ENCODE peak calls at places on chromosomes 2 and 18, in four cellular contexts. N, Z, S and L are unnamed samples.

GRCh38 chr18:22551536-22552151 is 133.9 kb upstream of the CTAGE1 start:
- DNase-seq in N (peak), Z (no peak), S (no peak), L (no peak)

GRCh38 chr2:120736202-120736954 is 710 bp downstream of the GLI2 start:
- DNase-seq in N (no peak), Z (no peak), S (no peak), L (no peak)

GRCh38 chr2:145994910-145995309 is 1475.0 kb upstream of the ZEB2 start:
- DNase-seq in N (no peak), Z (no peak), S (no peak), L (no peak)

GRCh38 chr18:6741290-6741689 is 11.8 kb downstream of the ARHGAP28 start:
- DNase-seq in N (no peak), Z (no peak), S (peak), L (no peak)

GRCh38 chr2:85704800-85705679 is 10.9 kb downstream of the GNLY start:
- DNase-seq in N (no peak), Z (no peak), S (no peak), L (peak)

GRCh38 chr2:231611273-231612198 is 18.9 kb downstream of the TEX44 start:
- DNase-seq in N (peak), Z (no peak), S (peak), L (no peak)

GRCh38 chr2:217149087-217149660 is 289.3 kb upstream of the TNP1 start:
- DNase-seq in N (no peak), Z (no peak), S (no peak), L (no peak)

GRCh38 chr2:195575879-195576391 is 81.1 kb upstream of the SLC39A10 start:
- DNase-seq in N (peak), Z (no peak), S (no peak), L (no peak)

GRCh38 chr2:215790548-215791421 is 222.6 kb downstream of the MREG start:
- DNase-seq in N (no peak), Z (no peak), S (no peak), L (no peak)

GRCh38 chr2:170660406-170660805 is 54.7 kb upstream of the SP5 start:
- DNase-seq in N (no peak), Z (no peak), S (no peak), L (no peak)

GRCh38 chr2:128369626-128370467 is 51.2 kb upstream of the HS6ST1 start:
- DNase-seq in N (no peak), Z (no peak), S (no peak), L (no peak)

GRCh38 chr2:30736461-30737325 is 70.6 kb downstream of the CAPN13 start:
- DNase-seq in N (no peak), Z (no peak), S (no peak), L (no peak)

GRCh38 chr2:190379249-190379964 is 28.7 kb upstream of the MFSD6 start:
- DNase-seq in N (no peak), Z (no peak), S (peak), L (no peak)

GRCh38 chr18:37965572-37965970 is 400.0 kb upstream of the CELF4 start:
- DNase-seq in N (no peak), Z (no peak), S (no peak), L (no peak)

GRCh38 chr2:38740851-38741541 is 10.2 kb downstream of the SRSF7 start:
- DNase-seq in N (no peak), Z (no peak), S (peak), L (no peak)

GRCh38 chr2:176483481-176483880 is 214.2 kb downstream of the MTX2 start:
- DNase-seq in N (no peak), Z (no peak), S (no peak), L (no peak)

GRCh38 chr2:42249887-42250286 is 80.7 kb downstream of the EML4 start:
- DNase-seq in N (no peak), Z (no peak), S (no peak), L (no peak)

GRCh38 chr2:133062946-133063345 is 392.9 kb upstream of the LYPD1 start:
- DNase-seq in N (no peak), Z (no peak), S (no peak), L (no peak)

GRCh38 chr2:133062174-133062573 is 392.2 kb upstream of the LYPD1 start:
- DNase-seq in N (no peak), Z (no peak), S (no peak), L (no peak)

DNA sequence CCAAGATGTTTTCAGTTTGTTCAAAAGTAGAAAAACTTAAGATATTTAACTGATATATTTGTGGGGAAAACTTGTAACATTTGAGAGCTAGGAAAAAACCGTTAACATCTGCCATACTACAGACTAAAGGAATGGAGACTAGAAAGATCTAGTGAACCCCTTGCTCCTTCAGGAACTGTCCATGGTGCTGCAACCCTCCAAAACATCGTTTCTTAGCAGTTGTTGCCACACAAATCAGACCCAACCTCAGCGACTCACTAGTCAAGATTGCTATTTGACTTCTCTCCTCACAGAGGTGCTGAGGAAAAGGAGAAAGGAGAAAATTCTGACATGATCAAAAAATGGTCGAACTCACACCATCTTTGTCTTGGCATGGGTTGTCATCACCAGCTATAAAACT is 393.8 kb upstream of the LYPD1 start:
- DNase-seq in N (no peak), Z (peak), S (no peak), L (no peak)
- TF ChIP-seq SP1 in N (no peak), Z (no peak), S (no peak), L (no peak)

GRCh38 chr18:73947180-73947989 is 200.2 kb downstream of the FBXO15 start:
- DNase-seq in N (no peak), Z (no peak), S (no peak), L (no peak)
- TF ChIP-seq EGR1 in N (no peak), Z (no peak), S (no peak), L (no peak)

GRCh38 chr2:158134655-158135054 is 33.0 kb downstream of the UPP2 start:
- DNase-seq in N (no peak), Z (no peak), S (no peak), L (no peak)
- TF ChIP-seq SP1 in N (no peak), Z (no peak), S (no peak), L (no peak)

GRCh38 chr2:130374587-130375290 is 18.9 kb downstream of the PTPN18 start:
- DNase-seq in N (no peak), Z (no peak), S (peak), L (no peak)
- TF ChIP-seq EGR1 in N (no peak), Z (no peak), S (no peak), L (no peak)

GRCh38 chr18:45686892-45687611 is 36.9 kb upstream of the SLC14A1 start:
- DNase-seq in N (no peak), Z (no peak), S (peak), L (no peak)

GRCh38 chr18:45688113-45688512 is 35.9 kb upstream of the SLC14A1 start:
- DNase-seq in N (no peak), Z (no peak), S (no peak), L (no peak)

GRCh38 chr18:45688834-45689233 is 35.1 kb upstream of the SLC14A1 start:
- DNase-seq in N (no peak), Z (no peak), S (no peak), L (no peak)

GRCh38 chr18:45689386-45689785 is 34.6 kb upstream of the SLC14A1 start:
- DNase-seq in N (no peak), Z (no peak), S (no peak), L (no peak)

GRCh38 chr18:45687617-45688016 is 36.4 kb upstream of the SLC14A1 start:
- DNase-seq in N (no peak), Z (no peak), S (peak), L (no peak)
- TF ChIP-seq SP1 in N (no peak), Z (no peak), S (no peak), L (no peak)

DNA sequence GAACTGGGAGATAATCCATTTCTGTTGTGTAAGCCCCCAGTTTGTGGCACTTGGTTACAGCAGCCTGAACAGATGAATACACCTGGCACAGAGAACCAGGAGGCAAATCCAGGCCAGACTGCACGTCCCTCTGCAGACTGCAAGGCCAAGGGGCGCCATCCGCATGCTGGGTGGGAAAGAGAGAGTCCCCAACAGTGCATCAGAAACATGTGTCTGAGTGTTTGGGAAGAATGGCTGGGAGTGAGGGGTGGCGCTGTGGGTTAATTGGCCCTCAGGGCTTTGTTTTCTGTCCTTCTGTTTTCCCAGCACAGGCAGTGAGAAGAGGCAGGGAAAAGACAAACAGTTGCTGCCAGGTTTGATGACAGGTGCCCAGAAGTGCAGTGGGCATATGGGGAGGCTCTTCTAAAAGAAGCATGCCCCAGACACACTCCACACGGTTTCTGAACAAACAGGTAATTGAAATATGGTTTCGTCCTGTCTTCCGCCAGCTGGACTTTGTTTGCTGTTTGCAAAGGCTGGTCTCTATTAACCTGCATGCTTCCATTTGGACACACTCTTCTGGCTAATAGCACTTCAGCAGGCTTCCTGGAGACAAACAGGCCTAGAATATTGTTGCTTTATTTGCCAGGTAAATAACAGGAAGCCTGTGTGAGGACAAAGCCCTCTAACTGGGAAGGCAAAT is 43.4 kb upstream of the SEC11C start:
- DNase-seq in N (no peak), Z (peak), S (no peak), L (no peak)
- TF ChIP-seq EGR1 in N (no peak), Z (no peak), S (no peak), L (no peak)